ENCODE peak calls at places on chromosomes 4 and X, in four cellular contexts. N, Q, L and S are unnamed samples.

GRCh38 chrX:2898861-2899512 is 30.2 kb downstream of the ARSD start:
- DNase-seq in N (no peak), Q (no peak), L (no peak), S (peak; percentile 17)

GRCh38 chrX:18995216-18995615 is 11.3 kb upstream of the PHKA2 start:
- DNase-seq in N (no peak), Q (no peak), L (no peak), S (peak; percentile 41)

GRCh38 chrX:18997916-18998315 is 14.0 kb upstream of the PHKA2 start:
- DNase-seq in N (no peak), Q (no peak), L (no peak), S (no peak)

GRCh38 chrX:136619889-136620505 is 28.0 kb upstream of the CD40LG start:
- DNase-seq in N (no peak), Q (no peak), L (no peak), S (no peak)

GRCh38 chr4:146072381-146072780 is 103.1 kb upstream of the LSM6 start:
- DNase-seq in N (no peak), Q (no peak), L (no peak), S (no peak)

GRCh38 chr4:157151711-157152110 is 68.8 kb upstream of the GRIA2 start:
- DNase-seq in N (no peak), Q (no peak), L (no peak), S (no peak)

GRCh38 chr4:17120761-17121160 is 222.3 kb upstream of the LDB2 start:
- DNase-seq in N (no peak), Q (no peak), L (no peak), S (no peak)

GRCh38 chrX:37468111-37468739 is 103.2 kb upstream of the LANCL3 start:
- DNase-seq in N (no peak), Q (no peak), L (no peak), S (no peak)

GRCh38 chrX:54807524-54808108 is at the start of gene MAGED2:
- DNase-seq in N (no peak), Q (peak; percentile 25), L (peak; percentile 5), S (no peak)

GRCh38 chrX:14491689-14492088 is 37.6 kb upstream of the GLRA2 start:
- DNase-seq in N (no peak), Q (no peak), L (no peak), S (no peak)

GRCh38 chr4:55675196-55675793 is 39.2 kb upstream of the NMU start:
- DNase-seq in N (no peak), Q (no peak), L (no peak), S (no peak)

GRCh38 chr4:138113819-138114415 is 128.2 kb downstream of the SLC7A11 start:
- DNase-seq in N (no peak), Q (no peak), L (no peak), S (peak; percentile 43)

GRCh38 chr4:173199553-173199952 is 30.9 kb downstream of the GALNT7 start:
- DNase-seq in N (no peak), Q (no peak), L (no peak), S (no peak)

GRCh38 chrX:121256653-121257052 is 209.2 kb downstream of the GLUD2 start:
- DNase-seq in N (no peak), Q (no peak), L (no peak), S (peak; percentile 4)

GRCh38 chr4:90883519-90883918 is 756.3 kb downstream of the CCSER1 start:
- DNase-seq in N (no peak), Q (no peak), L (no peak), S (no peak)

GRCh38 chrX:103256651-103257050 is 1.7 kb upstream of the TCEAL8 start:
- DNase-seq in N (no peak), Q (no peak), L (no peak), S (no peak)

GRCh38 chr4:80141543-80141942 is 55.8 kb upstream of the PRDM8 start:
- DNase-seq in N (no peak), Q (no peak), L (no peak), S (no peak)

GRCh38 chrX:110395877-110396276 is 37.2 kb downstream of the RTL9 start:
- DNase-seq in N (no peak), Q (no peak), L (no peak), S (peak; percentile 53)

GRCh38 chr4:104907074-104907649 is 239.5 kb upstream of the TET2 start:
- DNase-seq in N (no peak), Q (no peak), L (no peak), S (no peak)

GRCh38 chr4:168835880-168836454 is 174.1 kb downstream of the CBR4 start:
- DNase-seq in N (no peak), Q (no peak), L (no peak), S (no peak)

GRCh38 chrX:69238153-69238959 is 73.1 kb upstream of the PJA1 start:
- DNase-seq in N (no peak), Q (peak; percentile 31), L (no peak), S (no peak)

GRCh38 chrX:7372843-7373525 is 225.0 kb upstream of the PUDP start:
- DNase-seq in N (no peak), Q (no peak), L (no peak), S (peak; percentile 52)

GRCh38 chrX:145817299-145817665 is 347 bp upstream of the SLITRK2 start:
- DNase-seq in N (no peak), Q (no peak), L (no peak), S (no peak)

GRCh38 chr4:88792268-88792781 is 94.7 kb upstream of the NAP1L5 start:
- DNase-seq in N (no peak), Q (no peak), L (no peak), S (peak; percentile 59)

GRCh38 chrX:129728061-129728460 is 10.7 kb upstream of the XPNPEP2 start:
- DNase-seq in N (no peak), Q (no peak), L (no peak), S (no peak)

GRCh38 chr4:1371151-1371830 is 24.3 kb downstream of the UVSSA start:
- DNase-seq in N (no peak), Q (no peak), L (no peak), S (no peak)

GRCh38 chr4:26320453-26321325 is at the start of gene RBPJ:
- DNase-seq in N (peak; percentile 94), Q (peak; percentile 92), L (peak; percentile 94), S (peak; percentile 89)

GRCh38 chrX:13695601-13696115 is 6.7 kb downstream of the RAB9A start:
- DNase-seq in N (no peak), Q (no peak), L (no peak), S (no peak)

GRCh38 chr4:15961778-15962510 is 1.0 kb downstream of the FGFBP2 start:
- DNase-seq in N (no peak), Q (no peak), L (peak; percentile 21), S (no peak)

GRCh38 chr4:108512615-108513505 is 107.5 kb upstream of the RPL34 start:
- DNase-seq in N (peak; percentile 54), Q (peak; percentile 14), L (peak; percentile 31), S (peak; percentile 29)

GRCh38 chrX:105323951-105324350 is 103.5 kb upstream of the TEX13A start:
- DNase-seq in N (no peak), Q (no peak), L (no peak), S (peak; percentile 72)

GRCh38 chrX:1391370-1391706 is 575 bp downstream of the SLC25A6 start:
- DNase-seq in N (peak; percentile 96), Q (no peak), L (no peak), S (peak; percentile 81)

GRCh38 chr4:84530449-84530848 is 31.4 kb upstream of the NKX6-1 start:
- DNase-seq in N (no peak), Q (no peak), L (no peak), S (no peak)

GRCh38 chr4:169272265-169272886 is 1.6 kb upstream of the SH3RF1 start:
- DNase-seq in N (no peak), Q (no peak), L (no peak), S (no peak)

GRCh38 chrX:2965965-2966364 is 36.8 kb upstream of the ARSD start:
- DNase-seq in N (no peak), Q (no peak), L (no peak), S (no peak)

GRCh38 chrX:149040873-149041535 is 464.1 kb downstream of the IDS start:
- DNase-seq in N (no peak), Q (no peak), L (no peak), S (no peak)

DNA sequence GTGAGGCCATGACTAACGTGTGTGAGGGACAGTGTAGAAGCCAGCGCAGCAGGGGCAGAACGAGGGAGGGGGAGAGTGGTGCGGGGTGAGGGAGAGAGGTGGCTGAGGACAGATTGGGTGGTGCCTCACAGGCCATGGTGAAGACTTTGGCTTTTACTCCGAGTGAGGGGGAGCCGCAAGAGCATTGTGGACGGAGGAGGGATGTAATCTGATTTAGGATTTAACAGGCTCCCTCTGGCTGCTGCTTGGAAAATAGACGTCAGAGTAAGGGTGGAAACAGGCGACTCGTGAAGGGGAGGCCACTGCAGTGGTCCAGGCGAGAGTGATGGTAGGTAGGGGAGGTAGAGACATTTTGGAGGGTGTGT is 13.0 kb downstream of the PPP1R3F start:
- DNase-seq in N (no peak), Q (no peak), L (no peak), S (no peak)
- TF ChIP-seq CTCF in N (peak; percentile 17), Q (peak; percentile 43), L (peak; percentile 23), S (no peak)

GRCh38 chrX:153494061-153494460 is 719 bp upstream of the BGN start:
- DNase-seq in N (no peak), Q (no peak), L (no peak), S (no peak)
- H3K27ac ChIP-seq in N (no peak overlapping the region), Q (peak overlapping the region; percentile 77), L (no peak overlapping the region), S (peak overlapping the region; percentile 92)

DNA sequence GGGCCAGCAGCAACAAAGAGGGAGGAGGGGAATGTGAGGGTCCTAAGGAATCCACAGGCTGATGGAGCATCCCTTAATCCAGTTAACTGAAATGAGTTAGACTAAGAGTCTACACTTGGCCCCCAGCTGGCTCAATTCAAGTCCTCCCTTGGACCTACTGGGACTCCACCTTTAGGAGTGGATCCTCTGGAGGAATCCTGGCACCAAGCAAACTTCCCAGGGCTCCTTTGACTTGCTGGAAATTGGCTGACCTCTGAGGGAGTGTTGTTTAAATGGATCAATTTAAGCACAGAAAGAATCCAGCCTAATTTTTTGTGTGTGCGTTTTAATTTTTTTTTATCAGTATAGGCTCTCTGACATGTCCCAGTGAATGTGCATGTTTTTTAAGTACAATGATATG is 114.7 kb downstream of the SHROOM3 start:
- DNase-seq in N (no peak), Q (no peak), L (no peak), S (no peak)
- TF ChIP-seq CTCF in N (no peak), Q (no peak), L (no peak), S (no peak)

DNA sequence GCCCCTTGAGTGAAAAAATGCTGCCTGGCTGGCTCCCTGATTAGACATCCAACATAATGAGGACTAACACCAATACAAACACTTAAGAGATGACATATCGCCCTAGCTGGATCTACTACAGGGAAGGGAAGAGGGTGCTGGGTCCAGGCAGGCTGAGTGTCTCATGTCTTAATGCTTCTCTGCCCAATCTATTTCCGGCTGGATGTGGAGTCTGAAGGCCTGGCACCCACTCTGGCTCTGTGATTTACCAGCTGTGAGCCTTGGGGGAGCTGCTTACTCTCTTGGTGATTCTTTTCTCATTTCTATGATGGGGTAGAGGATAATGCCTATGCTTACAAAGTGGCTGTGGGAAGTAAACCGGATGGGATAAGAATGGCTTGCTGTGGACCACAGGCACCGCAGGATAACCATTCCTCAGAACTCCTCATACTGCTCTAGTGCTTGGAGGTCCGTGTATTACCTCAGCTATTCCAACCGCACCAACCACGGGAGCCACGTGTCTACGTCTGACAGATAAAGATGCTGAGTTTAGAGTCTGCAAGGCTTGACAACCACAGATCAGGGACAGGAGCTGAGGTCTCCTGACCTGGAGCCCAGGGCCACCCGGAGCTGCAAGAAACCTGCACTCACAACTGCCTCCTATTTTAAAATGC is 161.7 kb downstream of the AFAP1 start:
- DNase-seq in N (no peak), Q (no peak), L (no peak), S (no peak)
- H3K27ac ChIP-seq in N (no peak overlapping the region), Q (no peak overlapping the region), L (peak overlapping the region; percentile 45), S (no peak overlapping the region)

GRCh38 chrX:56978172-56978571 is 17.2 kb downstream of the SPIN3 start:
- DNase-seq in N (no peak), Q (no peak), L (peak; percentile 26), S (peak; percentile 30)
- TF ChIP-seq CTCF in N (peak; percentile 51), Q (peak; percentile 66), L (peak; percentile 62), S (peak; percentile 50)

GRCh38 chrX:107135076-107135964 is 16.7 kb upstream of the RBM41 start:
- DNase-seq in N (no peak), Q (no peak), L (no peak), S (peak; percentile 41)
- H3K27ac ChIP-seq in N (no peak overlapping the region), Q (no peak overlapping the region), L (no peak overlapping the region), S (peak overlapping the region; percentile 87)